ENCODE peak calls at places on chromosomes 1 and 21, in five cellular contexts. J is NCI-H345, Q is T-cell, V is GOT3, O is RKO. M is an unnamed sample.

GRCh38 chr1:152347116-152347728 is 12.6 kb downstream of the FLG2 start:
- DNase-seq in Q (peak), O (peak), V (no peak), J (peak), M (peak)

GRCh38 chr1:109158433-109158832 is 44.5 kb downstream of the ELAPOR1 start:
- DNase-seq in J (peak), Q (no peak), O (no peak), V (no peak), M (no peak)

GRCh38 chr1:227952374-227953021 is 4.8 kb upstream of the WNT9A start:
- DNase-seq in O (no peak), V (no peak), J (no peak), Q (no peak), M (no peak)

GRCh38 chr1:231618588-231619256 is 7.9 kb upstream of the DISC1 start:
- DNase-seq in J (no peak), O (no peak), Q (no peak), V (no peak), M (no peak)

GRCh38 chr1:227900571-227901051 is 47.1 kb downstream of the WNT9A start:
- DNase-seq in V (no peak), O (no peak), Q (no peak), J (no peak), M (no peak)

GRCh38 chr1:171805395-171806115 is 24.1 kb downstream of the METTL13 start:
- DNase-seq in Q (no peak), J (no peak), O (no peak), V (no peak), M (no peak)

GRCh38 chr21:18899261-18899660 is 495.7 kb upstream of the TMPRSS15 start:
- DNase-seq in O (no peak), V (no peak), Q (no peak), J (no peak), M (no peak)

GRCh38 chr1:53693773-53694717 is 44.9 kb downstream of the GLIS1 start:
- DNase-seq in J (no peak), V (no peak), O (no peak), Q (no peak), M (no peak)

GRCh38 chr1:109863699-109864062 is 47.0 kb upstream of the CSF1 start:
- DNase-seq in J (no peak), O (no peak), V (no peak), Q (no peak), M (no peak)

GRCh38 chr1:36829951-36830350 is 204.4 kb downstream of the GRIK3 start:
- DNase-seq in J (no peak), Q (no peak), V (no peak), O (no peak), M (no peak)

GRCh38 chr1:27634982-27635362 is at the start of gene FGR:
- DNase-seq in V (no peak), J (no peak), O (no peak), Q (no peak), M (no peak)

GRCh38 chr1:119966020-119966419 is 69.7 kb upstream of the ADAM30 start:
- DNase-seq in Q (no peak), O (no peak), J (no peak), V (no peak), M (no peak)

GRCh38 chr1:7267493-7267892 is 482.2 kb downstream of the CAMTA1 start:
- DNase-seq in J (no peak), V (no peak), Q (no peak), O (peak), M (no peak)

M was measured in NCI-H1092 treated with DMSO at 0.1 percent for 48 hours.